ENCODE peak calls at places on chromosomes 13 and 19, in five cellular contexts. Y is bronchial epithelial cell, Q is AG10803, F is lower lobe of right lung, B is Peyer's patch. C is an unnamed sample.

GRCh38 chr13:96768524-96768923 is 225.8 kb downstream of the OXGR1 start:
- DNase-seq in Y (no peak), Q (no peak), F (no peak), B (no peak), C (no peak)

GRCh38 chr13:98433654-98434053 is 143.3 kb downstream of the STK24 start:
- DNase-seq in Y (no peak), Q (no peak), F (no peak), B (no peak), C (no peak)

GRCh38 chr13:98143601-98144500 is 957 bp downstream of the FARP1 start:
- DNase-seq in Y (no peak), Q (peak), F (peak), B (peak), C (no peak)

GRCh38 chr13:86108334-86108733 is 309.1 kb upstream of the SLITRK6 start:
- DNase-seq in Y (no peak), Q (no peak), F (no peak), B (no peak), C (no peak)

GRCh38 chr13:51287758-51288157 is 51.7 kb upstream of the SERPINE3 start:
- DNase-seq in Y (no peak), Q (no peak), F (no peak), B (no peak), C (no peak)

GRCh38 chr19:53977991-53978731 is 13.3 kb upstream of the CACNG6 start:
- DNase-seq in Y (no peak), Q (peak), F (peak), B (no peak), C (no peak)

GRCh38 chr19:57903298-57904174 is 12.9 kb downstream of the ZNF417 start:
- DNase-seq in Y (peak), Q (peak), F (no peak), B (peak), C (no peak)

GRCh38 chr13:98581971-98582702 is 5.2 kb upstream of the STK24 start:
- DNase-seq in Y (peak), Q (peak), F (no peak), B (no peak), C (peak)

GRCh38 chr13:46844431-46844830 is 47.5 kb upstream of the ESD start:
- DNase-seq in Y (peak), Q (no peak), F (no peak), B (no peak), C (no peak)

GRCh38 chr13:20073775-20074174 is 87.1 kb downstream of the GJA3 start:
- DNase-seq in Y (no peak), Q (no peak), F (no peak), B (no peak), C (no peak)

GRCh38 chr13:109541081-109541480 is 245.3 kb downstream of the IRS2 start:
- DNase-seq in Y (no peak), Q (no peak), F (no peak), B (no peak), C (no peak)

GRCh38 chr13:47678201-47678963 is 322.7 kb downstream of the SUCLA2 start:
- DNase-seq in Y (no peak), Q (peak), F (no peak), B (no peak), C (no peak)

GRCh38 chr19:15428956-15429824 is 10.4 kb upstream of the AKAP8L start:
- DNase-seq in Y (no peak), Q (no peak), F (no peak), B (no peak), C (no peak)

GRCh38 chr19:42191855-42192254 is 25.6 kb downstream of the DEDD2 start:
- DNase-seq in Y (peak), Q (peak), F (no peak), B (no peak), C (peak)

GRCh38 chr13:33069365-33069764 is 53.1 kb downstream of the KL start:
- DNase-seq in Y (no peak), Q (no peak), F (no peak), B (no peak), C (no peak)

GRCh38 chr19:18699403-18700054 is 16.0 kb downstream of the CRTC1 start:
- DNase-seq in Y (no peak), Q (no peak), F (no peak), B (no peak), C (no peak)

GRCh38 chr13:43787518-43787891 is 733 bp upstream of the ENOX1 start:
- DNase-seq in Y (no peak), Q (no peak), F (no peak), B (no peak), C (no peak)

GRCh38 chr19:16266586-16266942 is 58.1 kb upstream of the KLF2 start:
- DNase-seq in Y (no peak), Q (no peak), F (no peak), B (no peak), C (no peak)

GRCh38 chr13:25848822-25849740 is 202.7 kb downstream of the SHISA2 start:
- DNase-seq in Y (no peak), Q (peak), F (no peak), B (no peak), C (no peak)

GRCh38 chr19:39540333-39540673 is 342 bp upstream of the EID2 start:
- DNase-seq in Y (no peak), Q (no peak), F (no peak), B (no peak), C (no peak)

GRCh38 chr19:15266683-15267082 is 34.4 kb upstream of the EPHX3 start:
- DNase-seq in Y (no peak), Q (no peak), F (no peak), B (no peak), C (no peak)

GRCh38 chr13:103067751-103068563 is 1.7 kb upstream of the SLC10A2 start:
- DNase-seq in Y (peak), Q (no peak), F (no peak), B (peak), C (no peak)

GRCh38 chr19:12778020-12778904 is 2.9 kb upstream of the HOOK2 start:
- DNase-seq in Y (peak), Q (peak), F (peak), B (peak), C (no peak)

GRCh38 chr13:47904239-47904638 is 96.8 kb downstream of the SUCLA2 start:
- DNase-seq in Y (no peak), Q (no peak), F (no peak), B (no peak), C (no peak)

GRCh38 chr19:33176670-33177416 is 17.3 kb upstream of the LRP3 start:
- DNase-seq in Y (peak), Q (peak), F (peak), B (peak), C (peak)
- TF ChIP-seq CTCF in Y (peak), Q (peak), F (peak), B (peak), C (no peak)

DNA sequence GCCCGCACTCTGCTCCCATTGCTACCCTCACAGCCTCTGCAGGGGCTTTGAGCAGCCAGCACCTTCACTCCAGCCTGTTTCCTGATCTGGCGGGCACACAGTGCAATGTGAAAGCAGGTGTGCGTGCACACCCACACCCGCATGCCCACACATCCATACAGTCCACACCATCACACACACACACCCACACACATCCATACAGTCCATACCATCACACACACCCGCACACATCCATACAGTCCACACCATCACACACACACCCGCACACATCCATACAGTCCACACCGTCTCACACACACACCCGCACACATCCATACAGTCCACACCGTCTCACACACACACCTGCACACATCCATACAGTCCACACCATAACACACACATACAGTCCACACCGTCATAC is 28.0 kb downstream of the PIAS4 start:
- DNase-seq in Y (no peak), Q (no peak), F (no peak), B (no peak), C (no peak)
- H3K4me3 ChIP-seq in Y (no peak), Q (no peak), F (no peak), B (no peak), C (no peak)

DNA sequence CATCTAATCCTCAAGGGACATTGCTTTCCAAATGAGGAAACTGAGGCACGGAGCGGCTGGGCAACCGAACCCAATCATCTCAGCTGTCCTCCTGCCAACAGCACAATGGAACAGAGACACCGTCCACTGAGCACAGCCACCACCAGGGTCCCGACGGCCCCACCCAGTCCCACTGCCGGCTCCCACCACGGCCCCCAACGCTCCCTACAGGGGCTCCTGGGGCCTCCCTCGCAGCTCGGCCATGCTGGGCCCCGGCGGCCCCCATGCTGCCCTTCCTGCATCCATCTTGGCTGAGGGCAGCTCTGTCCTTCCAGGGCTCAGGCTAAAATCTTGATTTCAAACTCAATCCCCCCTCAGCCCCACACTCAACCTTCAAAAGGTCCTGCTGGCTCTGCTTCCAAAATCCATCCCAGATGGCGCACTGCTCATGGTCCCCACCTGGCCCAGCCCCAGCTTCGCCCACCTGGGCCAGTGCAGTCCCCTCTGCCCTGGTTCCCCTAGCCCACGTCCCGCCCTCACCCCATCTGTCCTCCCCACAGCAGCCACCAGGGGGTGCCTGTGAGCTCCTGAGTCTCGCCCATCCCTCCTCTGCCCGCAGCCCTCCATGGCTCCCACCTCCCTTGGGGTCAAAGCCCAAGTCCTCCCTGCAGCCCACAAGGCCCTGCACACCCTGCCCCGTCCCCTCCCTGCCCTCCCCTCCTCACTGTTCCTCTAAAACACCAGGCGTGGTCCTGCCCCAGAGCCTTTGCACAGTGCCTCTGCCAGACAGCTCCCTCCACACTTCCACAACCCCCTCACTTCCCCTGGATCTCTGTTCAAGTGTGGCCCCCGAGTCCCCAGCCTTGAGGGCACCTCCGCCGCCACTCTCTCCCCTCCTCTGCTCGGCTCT is 7.9 kb downstream of the PIP5K1C start:
- DNase-seq in Y (no peak), Q (no peak), F (no peak), B (peak), C (no peak)
- TF ChIP-seq CTCF in Y (peak), Q (peak), F (peak), B (peak), C (peak)

DNA sequence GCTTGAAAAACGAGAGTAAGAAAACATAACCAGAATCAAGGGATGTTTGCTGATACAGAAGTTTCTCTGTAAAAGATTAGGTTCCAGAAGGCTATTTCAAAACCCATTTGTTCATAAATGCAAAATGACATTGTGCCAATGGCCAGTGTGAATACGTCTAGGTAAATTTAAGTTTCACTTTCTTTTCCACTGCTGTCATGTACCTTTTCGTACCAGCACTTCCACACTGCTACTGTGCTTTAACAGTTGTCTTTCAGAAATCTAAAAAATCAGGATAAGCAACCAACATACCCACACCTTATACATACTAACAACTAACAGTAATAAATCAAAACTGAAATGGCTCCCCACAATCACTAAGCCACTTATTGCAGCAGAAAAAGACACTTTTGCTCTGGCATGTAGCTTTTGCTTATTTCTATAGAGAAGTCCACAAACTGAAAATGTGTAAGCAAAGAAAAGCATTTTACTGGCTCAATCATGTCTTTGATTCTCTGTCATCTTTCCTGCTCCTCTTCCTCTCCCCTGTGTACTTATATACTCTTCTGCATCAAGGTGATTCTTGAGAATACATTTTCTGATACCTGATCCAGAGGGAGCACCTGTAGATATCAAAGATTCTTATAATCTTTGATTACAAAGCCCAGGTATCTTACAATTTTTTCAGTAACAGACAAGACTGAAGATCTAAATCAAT is 34.3 kb downstream of the ELF1 start:
- DNase-seq in Y (peak), Q (no peak), F (no peak), B (no peak), C (no peak)
- H3K4me3 ChIP-seq in Y (no peak), Q (no peak), F (peak), B (peak), C (no peak)

C was measured in kidney epithelial cell.